ENCODE peak calls at places on chromosomes 16 and 17, in five cellular contexts. T, Q, N, Z and O are unnamed samples.

GRCh38 chr16:9372934-9373890 is 281.8 kb downstream of the HAPSTR1 start:
- DNase-seq in T (no peak), Q (no peak), N (no peak), Z (no peak), O (peak)

GRCh38 chr17:81392909-81393654 is 2.2 kb upstream of the BAHCC1 start:
- DNase-seq in T (no peak), Q (no peak), N (no peak), Z (no peak), O (peak)

GRCh38 chr17:29826045-29826692 is 103.9 kb downstream of the SSH2 start:
- DNase-seq in T (no peak), Q (no peak), N (no peak), Z (no peak), O (no peak)

GRCh38 chr17:2822358-2822757 is 26.1 kb downstream of the RAP1GAP2 start:
- DNase-seq in T (no peak), Q (no peak), N (no peak), Z (no peak), O (no peak)

GRCh38 chr16:88326611-88327485 is 55.9 kb upstream of the ZNF469 start:
- DNase-seq in T (no peak), Q (no peak), N (no peak), Z (no peak), O (no peak)

GRCh38 chr17:77602883-77603640 is 355.4 kb upstream of the TNRC6C start:
- DNase-seq in T (no peak), Q (peak), N (no peak), Z (no peak), O (peak)

GRCh38 chr17:1076982-1077302 is 80.0 kb downstream of the TIMM22 start:
- DNase-seq in T (no peak), Q (no peak), N (no peak), Z (no peak), O (no peak)

GRCh38 chr16:88329726-88330700 is 52.7 kb upstream of the ZNF469 start:
- DNase-seq in T (no peak), Q (no peak), N (no peak), Z (no peak), O (no peak)

GRCh38 chr16:13438064-13438463 is 481.9 kb upstream of the ERCC4 start:
- DNase-seq in T (no peak), Q (no peak), N (no peak), Z (no peak), O (no peak)

GRCh38 chr17:1173456-1174370 is 6.1 kb downstream of the ABR start:
- DNase-seq in T (no peak), Q (no peak), N (no peak), Z (no peak), O (no peak)

GRCh38 chr17:17684901-17685774 is 3.9 kb downstream of the RAI1 start:
- DNase-seq in T (peak), Q (peak), N (no peak), Z (no peak), O (no peak)

GRCh38 chr16:30361180-30361579 is 6.1 kb upstream of the CD2BP2 start:
- DNase-seq in T (no peak), Q (no peak), N (no peak), Z (no peak), O (no peak)

GRCh38 chr17:8122391-8122922 is 1.4 kb downstream of the HES7 start:
- DNase-seq in T (no peak), Q (no peak), N (no peak), Z (no peak), O (no peak)

GRCh38 chr17:34312080-34312479 is 7.2 kb upstream of the CCL8 start:
- DNase-seq in T (no peak), Q (no peak), N (no peak), Z (no peak), O (no peak)

GRCh38 chr17:74417178-74418045 is 14.5 kb upstream of the GPRC5C start:
- DNase-seq in T (no peak), Q (peak), N (no peak), Z (no peak), O (peak)

GRCh38 chr16:86462334-86463084 is 47.8 kb upstream of the FOXF1 start:
- DNase-seq in T (no peak), Q (no peak), N (no peak), Z (no peak), O (no peak)

GRCh38 chr17:68468334-68468733 is 11.0 kb upstream of the WIPI1 start:
- DNase-seq in T (no peak), Q (no peak), N (no peak), Z (no peak), O (no peak)

GRCh38 chr16:89175280-89176146 is 4.0 kb downstream of the CDH15 start:
- DNase-seq in T (no peak), Q (no peak), N (no peak), Z (no peak), O (no peak)

GRCh38 chr16:62201911-62202310 is 165.7 kb upstream of the CDH8 start:
- DNase-seq in T (no peak), Q (no peak), N (no peak), Z (no peak), O (no peak)

GRCh38 chr16:57284206-57284951 is at the start of gene PLLP:
- DNase-seq in T (no peak), Q (peak), N (no peak), Z (peak), O (peak)

GRCh38 chr17:45874148-45874547 is 20.2 kb upstream of the MAPT start:
- DNase-seq in T (no peak), Q (no peak), N (no peak), Z (no peak), O (no peak)

GRCh38 chr16:14303182-14303618 is 232.1 kb downstream of the MRTFB start:
- DNase-seq in T (no peak), Q (no peak), N (no peak), Z (no peak), O (no peak)

GRCh38 chr16:88448461-88449266 is 4.4 kb upstream of the ZFPM1 start:
- DNase-seq in T (no peak), Q (no peak), N (no peak), Z (no peak), O (no peak)